ENCODE peak calls at places on chromosomes 5 and 9, in seven cellular contexts. D is epithelial cell of esophagus; I is activated gamma-delta T cell treated with anti-CD3 and anti-CD28 coated beads, Interleukin-2, amount 50 U/mL, for 16 hours; R is H54; C is lower leg skin; Q is fibroblast of the conjunctiva; B is GM06990. F is an unnamed sample.

GRCh38 chr5:53001541-53001940 is 12.4 kb downstream of the ITGA2 start:
- DNase-seq in D (no peak), I (no peak), R (no peak), C (no peak), Q (no peak), B (no peak), F (no peak)

GRCh38 chr9:87447547-87448432 is 49.9 kb upstream of the DAPK1 start:
- DNase-seq in D (no peak), I (no peak), R (no peak), C (no peak), Q (no peak), B (no peak), F (no peak)

GRCh38 chr9:131836607-131837315 is 96.9 kb upstream of the RAPGEF1 start:
- DNase-seq in D (no peak), I (no peak), R (no peak), C (no peak), Q (no peak), B (no peak), F (no peak)

GRCh38 chr9:132175431-132175830 is 13.6 kb downstream of the NTNG2 start:
- DNase-seq in D (no peak), I (no peak), R (no peak), C (no peak), Q (no peak), B (no peak), F (no peak)

GRCh38 chr5:43606351-43606750 is 3.4 kb downstream of the NNT start:
- DNase-seq in D (peak; percentile 54), I (no peak), R (no peak), C (no peak), Q (no peak), B (no peak), F (no peak)

GRCh38 chr5:13601152-13601551 is 343.3 kb downstream of the DNAH5 start:
- DNase-seq in D (peak; percentile 88), I (no peak), R (peak; percentile 33), C (no peak), Q (no peak), B (no peak), F (no peak)

GRCh38 chr9:76704601-76705204 is 59.5 kb upstream of the PCA3 start:
- DNase-seq in D (peak; percentile 87), I (no peak), R (peak; percentile 63), C (no peak), Q (peak; percentile 94), B (no peak), F (peak; percentile 76)

GRCh38 chr5:54159153-54159836 is 151.1 kb downstream of the ARL15 start:
- DNase-seq in D (peak; percentile 57), I (no peak), R (no peak), C (no peak), Q (no peak), B (no peak), F (peak; percentile 11)

GRCh38 chr5:116076496-116076895 is 8.3 kb upstream of the COMMD10 start:
- DNase-seq in D (peak; percentile 10), I (no peak), R (no peak), C (no peak), Q (no peak), B (peak; percentile 72), F (no peak)

GRCh38 chr9:77953590-77953989 is 78.0 kb downstream of the GNAQ start:
- DNase-seq in D (no peak), I (no peak), R (no peak), C (no peak), Q (no peak), B (no peak), F (no peak)

GRCh38 chr5:144510845-144511580 is 340.3 kb downstream of the KCTD16 start:
- DNase-seq in D (no peak), I (no peak), R (no peak), C (no peak), Q (no peak), B (no peak), F (no peak)

GRCh38 chr9:11086561-11086960 is 473.8 kb upstream of the PTPRD start:
- DNase-seq in D (peak; percentile 5), I (no peak), R (no peak), C (no peak), Q (no peak), B (no peak), F (no peak)

GRCh38 chr5:175629793-175630192 is 28.1 kb upstream of the HRH2 start:
- DNase-seq in D (no peak), I (no peak), R (no peak), C (no peak), Q (no peak), B (no peak), F (no peak)

GRCh38 chr9:11204521-11204920 is 591.7 kb upstream of the PTPRD start:
- DNase-seq in D (peak; percentile 23), I (no peak), R (no peak), C (no peak), Q (no peak), B (no peak), F (no peak)

GRCh38 chr5:19555436-19555835 is 432.6 kb downstream of the CDH18 start:
- DNase-seq in D (no peak), I (no peak), R (no peak), C (no peak), Q (no peak), B (no peak), F (no peak)

GRCh38 chr5:142290574-142291299 is 34.1 kb downstream of the SPRY4 start:
- DNase-seq in D (peak; percentile 30), I (no peak), R (no peak), C (no peak), Q (no peak), B (no peak), F (no peak)

GRCh38 chr9:133009906-133010582 is 20.8 kb upstream of the GTF3C5 start:
- DNase-seq in D (no peak), I (no peak), R (no peak), C (no peak), Q (no peak), B (no peak), F (no peak)

GRCh38 chr9:114314881-114315722 is 7.8 kb upstream of the ORM1 start:
- DNase-seq in D (peak; percentile 49), I (no peak), R (no peak), C (peak; percentile 46), Q (no peak), B (no peak), F (no peak)

GRCh38 chr5:41296066-41296465 is 82.7 kb upstream of the C6 start:
- DNase-seq in D (no peak), I (no peak), R (no peak), C (no peak), Q (no peak), B (no peak), F (no peak)

GRCh38 chr5:43315697-43316096 is 2.5 kb upstream of the HMGCS1 start:
- DNase-seq in D (no peak), I (no peak), R (no peak), C (no peak), Q (no peak), B (no peak), F (no peak)

GRCh38 chr5:110790673-110791072 is 51.9 kb downstream of the SLC25A46 start:
- DNase-seq in D (peak; percentile 68), I (no peak), R (no peak), C (no peak), Q (peak; percentile 44), B (no peak), F (no peak)

GRCh38 chr5:4563400-4563799 is 576.7 kb upstream of the ADAMTS16 start:
- DNase-seq in D (peak; percentile 70), I (no peak), R (no peak), C (no peak), Q (peak; percentile 22), B (no peak), F (no peak)

GRCh38 chr9:14522627-14523379 is 170.4 kb downstream of the ZDHHC21 start:
- DNase-seq in D (no peak), I (no peak), R (no peak), C (no peak), Q (no peak), B (no peak), F (no peak)

GRCh38 chr5:89878140-89878570 is 531.4 kb downstream of the CETN3 start:
- DNase-seq in D (peak; percentile 67), I (no peak), R (peak; percentile 9), C (no peak), Q (peak; percentile 76), B (no peak), F (peak; percentile 33)

GRCh38 chr9:94593459-94594345 is at the start of gene FBP2:
- DNase-seq in D (no peak), I (no peak), R (no peak), C (peak; percentile 68), Q (no peak), B (no peak), F (no peak)